ENCODE peak calls at places on chromosomes 5 and 9, in eight cellular contexts. B, P, H, U, E, Q, D and S are unnamed samples. For H3K36me3, the result is how much of the 10 kb centered on the place peaks cover.

GRCh38 chr5:111779260-111780254 is 22.6 kb upstream of the NREP start:
- DNase-seq in B (no peak), P (peak), H (no peak), U (no peak), E (no peak), Q (no peak), D (no peak), S (no peak)

GRCh38 chr9:133972041-133972970 is 19.8 kb downstream of the VAV2 start:
- DNase-seq in B (no peak), P (no peak), H (no peak), U (no peak), E (peak), Q (no peak), D (no peak), S (no peak)

GRCh38 chr9:120153258-120153657 is 426.7 kb downstream of the CDK5RAP2 start:
- DNase-seq in B (no peak), P (no peak), H (no peak), U (no peak), E (no peak), Q (no peak), D (no peak), S (no peak)

GRCh38 chr5:58794875-58795274 is 212.0 kb downstream of the RAB3C start:
- DNase-seq in B (no peak), P (no peak), H (no peak), U (no peak), E (no peak), Q (no peak), D (peak), S (no peak)

GRCh38 chr9:7147136-7148090 is 389.6 kb downstream of the KDM4C start:
- DNase-seq in B (no peak), P (no peak), H (no peak), U (no peak), E (no peak), Q (no peak), D (no peak), S (no peak)

GRCh38 chr5:153530357-153531143 is 40.1 kb downstream of the GRIA1 start:
- DNase-seq in B (no peak), P (no peak), H (no peak), U (no peak), E (no peak), Q (no peak), D (no peak), S (no peak)

GRCh38 chr5:112711436-112711835 is 26.2 kb upstream of the APC start:
- DNase-seq in B (no peak), P (no peak), H (no peak), U (no peak), E (no peak), Q (no peak), D (no peak), S (peak)

GRCh38 chr5:105504-106080 is 13.6 kb downstream of the PLEKHG4B start:
- DNase-seq in B (peak), P (no peak), H (no peak), U (no peak), E (no peak), Q (no peak), D (no peak), S (no peak)

GRCh38 chr5:72108200-72109050 is 1.1 kb downstream of the MAP1B start:
- DNase-seq in B (peak), P (peak), H (no peak), U (no peak), E (peak), Q (peak), D (no peak), S (peak)

GRCh38 chr5:179822444-179822990 is 1.8 kb downstream of the SQSTM1 start:
- DNase-seq in B (no peak), P (no peak), H (no peak), U (no peak), E (no peak), Q (no peak), D (no peak), S (no peak)

GRCh38 chr5:6615416-6615815 is 17.4 kb downstream of the NSUN2 start:
- DNase-seq in B (no peak), P (no peak), H (no peak), U (no peak), E (no peak), Q (no peak), D (no peak), S (no peak)

GRCh38 chr5:39696672-39697398 is 272.1 kb upstream of the DAB2 start:
- DNase-seq in B (no peak), P (no peak), H (no peak), U (no peak), E (no peak), Q (no peak), D (no peak), S (no peak)

GRCh38 chr5:113163328-113163727 is 186.7 kb downstream of the DCP2 start:
- DNase-seq in B (no peak), P (peak), H (no peak), U (peak), E (no peak), Q (no peak), D (no peak), S (no peak)

GRCh38 chr5:82105457-82105856 is 133.6 kb downstream of the ATG10 start:
- DNase-seq in B (peak), P (peak), H (no peak), U (no peak), E (no peak), Q (no peak), D (no peak), S (no peak)

GRCh38 chr5:180640765-180641565 is 8.4 kb downstream of the FLT4 start:
- DNase-seq in B (no peak), P (no peak), H (no peak), U (no peak), E (peak), Q (no peak), D (no peak), S (no peak)

GRCh38 chr9:22052376-22052945 is 43.4 kb upstream of the CDKN2B start:
- DNase-seq in B (peak), P (peak), H (no peak), U (peak), E (no peak), Q (no peak), D (no peak), S (no peak)

GRCh38 chr5:78504726-78505431 is 143.7 kb downstream of the LHFPL2 start:
- DNase-seq in B (no peak), P (peak), H (no peak), U (peak), E (no peak), Q (no peak), D (peak), S (no peak)

GRCh38 chr9:97880336-97880735 is 27.3 kb downstream of the FOXE1 start:
- DNase-seq in B (no peak), P (peak), H (no peak), U (no peak), E (no peak), Q (no peak), D (no peak), S (no peak)

GRCh38 chr9:111969622-111970021 is 73.0 kb downstream of the UGCG start:
- DNase-seq in B (peak), P (no peak), H (no peak), U (no peak), E (no peak), Q (no peak), D (no peak), S (no peak)

GRCh38 chr9:133188006-133188842 is 20.8 kb downstream of the OBP2B start:
- DNase-seq in B (peak), P (no peak), H (no peak), U (peak), E (peak), Q (no peak), D (no peak), S (peak)

GRCh38 chr5:102760815-102761214 is 5.7 kb downstream of the PAM start:
- DNase-seq in B (peak), P (peak), H (no peak), U (no peak), E (no peak), Q (no peak), D (no peak), S (no peak)

GRCh38 chr5:95940758-95941682 is 20.6 kb downstream of the ELL2 start:
- DNase-seq in B (peak), P (no peak), H (no peak), U (no peak), E (no peak), Q (no peak), D (no peak), S (peak)

GRCh38 chr5:6781711-6782110 is 68.5 kb downstream of the TENT4A start:
- DNase-seq in B (no peak), P (peak), H (no peak), U (no peak), E (no peak), Q (no peak), D (peak), S (no peak)

GRCh38 chr5:125870271-125870670 is 552.9 kb upstream of the GRAMD2B start:
- DNase-seq in B (peak), P (peak), H (no peak), U (no peak), E (no peak), Q (no peak), D (no peak), S (peak)

GRCh38 chr5:147538232-147538631 is 28.4 kb upstream of the DPYSL3 start:
- DNase-seq in B (no peak), P (peak), H (no peak), U (no peak), E (no peak), Q (no peak), D (no peak), S (no peak)

GRCh38 chr5:23332650-23333251 is 174.7 kb upstream of the PRDM9 start:
- DNase-seq in B (peak), P (no peak), H (no peak), U (no peak), E (no peak), Q (no peak), D (no peak), S (peak)

GRCh38 chr9:11356101-11356500 is 743.3 kb upstream of the PTPRD start:
- DNase-seq in B (no peak), P (no peak), H (no peak), U (no peak), E (no peak), Q (no peak), D (no peak), S (no peak)

GRCh38 chr9:112866662-112867274 is 23.9 kb downstream of the SLC46A2 start:
- DNase-seq in B (peak), P (no peak), H (no peak), U (peak), E (no peak), Q (no peak), D (peak), S (peak)

GRCh38 chr9:112180387-112180881 is 5.3 kb upstream of the SUSD1 start:
- DNase-seq in B (no peak), P (peak), H (no peak), U (no peak), E (no peak), Q (no peak), D (no peak), S (no peak)

GRCh38 chr5:169668732-169669131 is 31.7 kb downstream of the DOCK2 start:
- DNase-seq in B (peak), P (peak), H (no peak), U (no peak), E (no peak), Q (no peak), D (no peak), S (peak)

GRCh38 chr9:77857513-77858298 is 173.9 kb downstream of the GNAQ start:
- DNase-seq in B (no peak), P (no peak), H (no peak), U (no peak), E (no peak), Q (no peak), D (no peak), S (peak)

GRCh38 chr9:79975471-79976316 is 403.9 kb downstream of the TLE4 start:
- DNase-seq in B (peak), P (no peak), H (no peak), U (no peak), E (no peak), Q (no peak), D (no peak), S (peak)

GRCh38 chr9:18190671-18191374 is 283.1 kb upstream of the ADAMTSL1 start:
- DNase-seq in B (no peak), P (no peak), H (no peak), U (no peak), E (no peak), Q (no peak), D (no peak), S (peak)

GRCh38 chr5:579211-579610 is 32.9 kb upstream of the CEP72 start:
- DNase-seq in B (no peak), P (no peak), H (no peak), U (no peak), E (no peak), Q (no peak), D (no peak), S (no peak)

GRCh38 chr5:169581580-169582227 is 1.9 kb upstream of the SPDL1 start:
- DNase-seq in B (peak), P (no peak), H (peak), U (peak), E (no peak), Q (no peak), D (peak), S (peak)

DNA sequence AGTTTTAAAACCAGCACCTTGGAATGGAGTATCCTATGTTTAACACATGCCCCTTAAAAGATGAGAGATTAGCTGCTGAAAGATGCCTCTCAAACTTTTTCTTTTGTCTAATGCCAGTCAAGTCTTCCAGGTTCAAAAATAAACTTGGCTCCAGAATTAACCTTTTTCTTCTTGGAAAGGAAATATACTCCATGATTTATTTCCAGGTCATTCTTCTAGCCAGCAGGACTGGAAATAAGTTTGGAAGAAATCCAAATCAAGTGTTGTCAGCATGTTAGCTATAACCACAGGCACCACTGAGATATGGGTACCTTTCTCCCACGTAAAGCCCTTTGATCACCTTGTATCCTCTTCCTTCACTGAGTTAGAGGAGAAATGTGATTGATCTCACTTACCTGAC is 56.1 kb downstream of the NLN start:
- DNase-seq in B (no peak), P (no peak), H (no peak), U (no peak), E (no peak), Q (no peak), D (no peak), S (no peak)
- H3K36me3 ChIP-seq in B (under half), P (under half), H (under half), U (under half), E (under half), Q (under half), D (under half), S (under half)

GRCh38 chr5:34944460-34945047 is 15.2 kb downstream of the DNAJC21 start:
- DNase-seq in B (no peak), P (no peak), H (no peak), U (no peak), E (no peak), Q (no peak), D (no peak), S (no peak)
- H3K36me3 ChIP-seq in B (under half), P (half or more), H (under half), U (under half), E (half or more), Q (under half), D (under half), S (under half)

DNA sequence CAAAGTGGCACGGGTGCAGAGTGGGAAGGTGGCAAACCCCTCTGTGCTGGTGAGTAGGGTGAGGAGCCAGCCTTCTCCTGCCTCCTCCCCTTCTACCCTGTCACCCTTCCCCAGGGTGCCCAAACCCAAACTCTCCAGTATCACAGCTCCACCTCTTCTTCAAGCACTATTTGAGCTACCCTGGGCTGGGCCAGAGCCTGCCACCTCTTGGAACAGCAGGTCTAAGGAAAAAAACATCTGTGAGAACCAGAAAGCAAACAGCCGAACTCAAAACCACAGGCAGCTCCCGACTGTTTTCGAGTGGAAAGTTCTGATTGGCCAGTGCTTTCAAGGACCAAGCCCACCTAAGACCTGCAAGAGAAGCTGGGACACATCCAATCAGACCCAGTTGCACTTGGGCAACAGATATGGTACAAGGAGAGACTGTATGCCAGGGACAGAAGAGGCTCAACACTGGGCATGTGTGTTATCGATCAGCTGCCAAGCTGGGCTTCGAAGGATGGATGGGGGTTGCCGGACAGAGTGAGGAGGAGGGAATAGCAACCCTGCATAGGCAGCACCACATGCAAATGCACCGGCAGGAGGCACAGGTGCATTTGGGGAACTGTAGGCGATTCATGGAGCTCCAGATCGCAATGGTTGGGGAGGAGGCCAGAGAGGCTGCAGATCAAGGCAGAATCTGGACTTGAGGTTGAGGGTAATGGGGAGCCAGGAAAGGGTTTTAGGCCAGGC is 19.7 kb downstream of the ACSL6 start:
- DNase-seq in B (no peak), P (no peak), H (no peak), U (no peak), E (peak), Q (no peak), D (no peak), S (peak)
- H3K36me3 ChIP-seq in B (under half), P (under half), H (under half), U (under half), E (under half), Q (under half), D (under half), S (under half)

DNA sequence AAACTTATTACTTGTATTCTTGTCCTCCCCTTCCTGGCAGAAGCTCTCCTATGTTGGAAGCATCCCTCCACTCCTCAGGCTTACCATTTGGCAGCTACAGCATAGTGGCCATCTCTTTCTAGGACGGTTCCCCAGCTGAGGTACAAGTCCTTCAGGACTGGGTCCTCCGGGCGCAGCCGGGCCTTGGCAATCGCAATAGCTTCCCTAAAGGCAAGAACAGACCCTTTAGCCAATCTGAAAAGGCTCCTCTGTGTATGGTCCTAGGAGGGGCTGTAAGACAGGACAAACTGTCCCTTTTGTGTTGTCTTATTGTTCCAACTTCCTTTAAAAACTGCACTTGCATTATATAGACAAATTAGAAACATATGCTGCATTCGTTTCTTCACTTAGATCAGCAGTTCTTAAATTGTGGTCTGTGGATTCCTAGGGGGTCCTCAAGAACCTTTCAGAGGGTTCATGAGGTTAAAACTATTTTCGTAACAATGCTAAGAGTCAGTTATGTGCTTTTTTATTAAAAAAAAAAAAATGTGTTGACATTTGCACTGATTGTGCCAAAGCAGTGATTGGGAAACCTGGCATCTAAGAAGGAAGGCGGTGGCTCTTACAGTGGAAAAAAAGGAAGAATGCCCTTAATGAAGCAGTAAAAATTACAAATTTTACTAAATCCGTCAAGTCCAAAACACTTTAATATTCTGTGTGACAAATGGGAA is 38.7 kb downstream of the GEMIN5 start:
- DNase-seq in B (no peak), P (no peak), H (no peak), U (no peak), E (peak), Q (no peak), D (no peak), S (no peak)
- H3K36me3 ChIP-seq in B (under half), P (half or more), H (under half), U (half or more), E (half or more), Q (under half), D (under half), S (half or more)

GRCh38 chr5:150044712-150045111 is 41.6 kb downstream of the CSF1R start:
- DNase-seq in B (no peak), P (peak), H (no peak), U (no peak), E (no peak), Q (no peak), D (no peak), S (no peak)

GRCh38 chr5:150044334-150044681 is 42.0 kb downstream of the CSF1R start:
- DNase-seq in B (no peak), P (peak), H (no peak), U (no peak), E (no peak), Q (no peak), D (no peak), S (no peak)

GRCh38 chr5:150042459-150042858 is 41.9 kb downstream of the HMGXB3 start:
- DNase-seq in B (no peak), P (no peak), H (no peak), U (no peak), E (no peak), Q (no peak), D (no peak), S (no peak)

GRCh38 chr5:150045512-150045911 is 40.8 kb downstream of the CSF1R start:
- DNase-seq in B (no peak), P (no peak), H (no peak), U (no peak), E (no peak), Q (no peak), D (no peak), S (peak)

GRCh38 chr5:150043657-150044333 is 42.6 kb downstream of the CSF1R start:
- DNase-seq in B (no peak), P (peak), H (no peak), U (no peak), E (no peak), Q (no peak), D (no peak), S (no peak)
- H3K36me3 ChIP-seq in B (under half), P (half or more), H (half or more), U (under half), E (half or more), Q (under half), D (under half), S (under half)